ENCODE peak calls at places on chromosomes 4 and X, in ten cellular contexts. N is heart right ventricle, V is body of pancreas, U is GM12865, Q is neural crest cell, O is A549, R is GM20000, L is fibroblast of the aortic adventitia, Z is ovary, T is H1. P is an unnamed sample.

GRCh38 chr4:121938282-121939092 is 13.4 kb downstream of the TRPC3 start:
- DNase-seq in N (no peak), V (no peak), U (no peak), Q (no peak), O (no peak), R (no peak), L (no peak), Z (no peak), T (no peak), P (no peak)

GRCh38 chr4:129578336-129578735 is 482.4 kb downstream of the C4orf33 start:
- DNase-seq in N (no peak), V (no peak), U (no peak), Q (no peak), O (no peak), R (no peak), L (no peak), Z (no peak), T (no peak), P (no peak)

GRCh38 chrX:110086916-110087484 is 84.1 kb downstream of the TMEM164 start:
- DNase-seq in N (no peak), V (no peak), U (peak), Q (no peak), O (peak), R (no peak), L (peak), Z (no peak), T (no peak), P (no peak)

GRCh38 chrX:17047224-17047623 is 100.8 kb downstream of the REPS2 start:
- DNase-seq in N (no peak), V (no peak), U (no peak), Q (no peak), O (no peak), R (no peak), L (no peak), Z (no peak), T (no peak), P (no peak)

GRCh38 chrX:39331062-39331704 is 529.9 kb downstream of the MID1IP1 start:
- DNase-seq in N (no peak), V (no peak), U (peak), Q (no peak), O (no peak), R (no peak), L (no peak), Z (no peak), T (no peak), P (no peak)

GRCh38 chrX:45258741-45259402 is 58.2 kb upstream of the DIPK2B start:
- DNase-seq in N (no peak), V (no peak), U (no peak), Q (no peak), O (no peak), R (no peak), L (no peak), Z (no peak), T (no peak), P (no peak)

GRCh38 chrX:41335590-41336331 is 1.8 kb downstream of the DDX3X start:
- DNase-seq in N (no peak), V (no peak), U (no peak), Q (no peak), O (no peak), R (no peak), L (peak), Z (no peak), T (no peak), P (no peak)

GRCh38 chr4:150248181-150248580 is 169.9 kb downstream of the DCLK2 start:
- DNase-seq in N (no peak), V (no peak), U (no peak), Q (no peak), O (no peak), R (no peak), L (no peak), Z (no peak), T (no peak), P (no peak)

GRCh38 chr4:171203425-171203824 is 609.8 kb upstream of the GALNTL6 start:
- DNase-seq in N (no peak), V (no peak), U (no peak), Q (no peak), O (no peak), R (no peak), L (no peak), Z (no peak), T (peak), P (no peak)

GRCh38 chrX:56798866-56799864 is 70.1 kb downstream of the NBDY start:
- DNase-seq in N (no peak), V (peak), U (no peak), Q (no peak), O (no peak), R (no peak), L (peak), Z (no peak), T (no peak), P (no peak)

GRCh38 chr4:128571747-128572146 is 237.8 kb upstream of the JADE1 start:
- DNase-seq in N (peak), V (peak), U (no peak), Q (no peak), O (peak), R (no peak), L (peak), Z (peak), T (no peak), P (no peak)

GRCh38 chrX:338281-338835 is 19.8 kb upstream of the GTPBP6 start:
- DNase-seq in N (no peak), V (no peak), U (no peak), Q (no peak), O (no peak), R (no peak), L (no peak), Z (no peak), T (no peak), P (no peak)

GRCh38 chr4:103018391-103019318 is 850 bp downstream of the SLC9B1 start:
- DNase-seq in N (peak), V (peak), U (peak), Q (no peak), O (peak), R (no peak), L (no peak), Z (peak), T (no peak), P (no peak)

GRCh38 chr4:81811562-81812293 is 340.0 kb upstream of the RASGEF1B start:
- DNase-seq in N (no peak), V (no peak), U (no peak), Q (no peak), O (no peak), R (no peak), L (no peak), Z (no peak), T (no peak), P (no peak)

GRCh38 chr4:20881658-20882057 is 181.4 kb downstream of the PACRGL start:
- DNase-seq in N (no peak), V (no peak), U (no peak), Q (no peak), O (no peak), R (no peak), L (no peak), Z (no peak), T (no peak), P (no peak)

GRCh38 chrX:40096395-40097091 is 1.2 kb downstream of the BCOR start:
- DNase-seq in N (peak), V (peak), U (peak), Q (no peak), O (peak), R (peak), L (peak), Z (peak), T (no peak), P (no peak)

GRCh38 chr4:70688795-70689231 is 481 bp downstream of the UTP3 start:
- DNase-seq in N (no peak), V (no peak), U (no peak), Q (no peak), O (no peak), R (no peak), L (no peak), Z (no peak), T (no peak), P (no peak)

GRCh38 chrX:15564981-15565579 is 35.7 kb downstream of the ACE2 start:
- DNase-seq in N (peak), V (peak), U (peak), Q (peak), O (peak), R (peak), L (peak), Z (peak), T (peak), P (no peak)

GRCh38 chrX:8183281-8183680 is 12.2 kb upstream of the VCX2 start:
- DNase-seq in N (no peak), V (no peak), U (no peak), Q (no peak), O (no peak), R (no peak), L (no peak), Z (no peak), T (no peak), P (no peak)

GRCh38 chr4:88908003-88908402 is 149.0 kb downstream of the FAM13A start:
- DNase-seq in N (no peak), V (no peak), U (no peak), Q (no peak), O (no peak), R (no peak), L (peak), Z (no peak), T (no peak), P (no peak)

GRCh38 chr4:176187610-176188009 is 7.8 kb downstream of the SPATA4 start:
- DNase-seq in N (no peak), V (no peak), U (no peak), Q (no peak), O (no peak), R (no peak), L (peak), Z (no peak), T (no peak), P (no peak)

GRCh38 chr4:74499986-74500781 is 55.2 kb downstream of the AREG start:
- DNase-seq in N (no peak), V (no peak), U (peak), Q (no peak), O (no peak), R (no peak), L (peak), Z (no peak), T (no peak), P (no peak)

GRCh38 chr4:10129196-10130185 is 12.9 kb upstream of the WDR1 start:
- DNase-seq in N (no peak), V (no peak), U (no peak), Q (no peak), O (no peak), R (no peak), L (no peak), Z (no peak), T (no peak), P (no peak)

GRCh38 chrX:96576358-96576757 is 108.3 kb upstream of the DIAPH2 start:
- DNase-seq in N (no peak), V (no peak), U (no peak), Q (no peak), O (no peak), R (no peak), L (peak), Z (no peak), T (no peak), P (no peak)

GRCh38 chr4:85005865-85006377 is 39.4 kb upstream of the WDFY3 start:
- DNase-seq in N (no peak), V (no peak), U (no peak), Q (no peak), O (no peak), R (no peak), L (peak), Z (no peak), T (no peak), P (no peak)

GRCh38 chr4:173538148-173538902 is 8.3 kb upstream of the HAND2 start:
- DNase-seq in N (peak), V (peak), U (no peak), Q (no peak), O (no peak), R (peak), L (peak), Z (peak), T (no peak), P (no peak)

GRCh38 chrX:19303216-19303880 is 40.4 kb upstream of the PDHA1 start:
- DNase-seq in N (peak), V (no peak), U (no peak), Q (no peak), O (peak), R (no peak), L (peak), Z (no peak), T (no peak), P (no peak)

DNA sequence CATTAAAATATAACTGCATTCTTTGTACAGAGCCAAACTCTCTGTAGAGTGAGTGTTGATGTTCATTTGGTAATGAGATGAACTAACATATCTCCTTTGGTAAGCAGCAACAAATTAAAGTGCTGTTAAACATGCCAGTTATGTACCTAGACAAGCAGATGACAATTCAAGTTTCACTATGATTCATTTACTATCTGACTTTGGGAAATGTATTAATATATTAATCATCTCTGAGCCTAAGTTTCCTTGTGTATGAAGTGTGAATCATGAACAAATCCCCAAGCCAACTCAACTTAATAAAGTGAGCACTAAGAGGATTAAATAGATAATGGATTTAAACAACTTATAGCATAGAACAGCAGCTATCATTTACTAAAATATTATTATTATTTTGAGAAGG is 1044.2 kb downstream of the GLUD2 start:
- DNase-seq in N (no peak), V (no peak), U (no peak), Q (no peak), O (no peak), R (no peak), L (no peak), Z (no peak), T (no peak), P (no peak)
- TF ChIP-seq CTCF in N (no peak), V (no peak), U (no peak), Q (no peak), O (no peak), R (no peak), L (no peak), Z (no peak), T (no peak), P (no peak)

DNA sequence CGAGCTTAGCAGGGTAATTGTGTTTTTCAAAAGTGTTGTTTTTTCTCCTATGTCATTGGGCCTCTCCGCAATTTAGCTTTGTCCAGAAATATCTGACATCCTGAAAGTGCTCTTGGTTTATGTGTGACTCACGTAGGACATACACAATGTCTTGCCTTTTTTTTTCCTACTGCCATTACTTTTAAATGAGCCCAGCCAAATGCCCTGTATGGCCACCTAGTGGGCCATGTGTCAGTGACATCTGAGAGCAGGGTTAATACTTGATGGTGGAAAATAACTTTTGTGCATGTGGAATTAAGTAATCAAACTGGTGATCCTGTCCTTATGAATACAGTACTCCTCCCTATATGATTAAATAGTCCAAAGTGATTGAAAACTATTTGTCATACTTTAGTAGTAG is 1411.1 kb upstream of the TENM3 start:
- DNase-seq in N (no peak), V (no peak), U (no peak), Q (no peak), O (no peak), R (no peak), L (no peak), Z (no peak), T (no peak), P (no peak)
- TF ChIP-seq CTCF in N (no peak), V (no peak), U (no peak), Q (peak), O (no peak), R (no peak), L (no peak), Z (no peak), T (peak), P (no peak)

DNA sequence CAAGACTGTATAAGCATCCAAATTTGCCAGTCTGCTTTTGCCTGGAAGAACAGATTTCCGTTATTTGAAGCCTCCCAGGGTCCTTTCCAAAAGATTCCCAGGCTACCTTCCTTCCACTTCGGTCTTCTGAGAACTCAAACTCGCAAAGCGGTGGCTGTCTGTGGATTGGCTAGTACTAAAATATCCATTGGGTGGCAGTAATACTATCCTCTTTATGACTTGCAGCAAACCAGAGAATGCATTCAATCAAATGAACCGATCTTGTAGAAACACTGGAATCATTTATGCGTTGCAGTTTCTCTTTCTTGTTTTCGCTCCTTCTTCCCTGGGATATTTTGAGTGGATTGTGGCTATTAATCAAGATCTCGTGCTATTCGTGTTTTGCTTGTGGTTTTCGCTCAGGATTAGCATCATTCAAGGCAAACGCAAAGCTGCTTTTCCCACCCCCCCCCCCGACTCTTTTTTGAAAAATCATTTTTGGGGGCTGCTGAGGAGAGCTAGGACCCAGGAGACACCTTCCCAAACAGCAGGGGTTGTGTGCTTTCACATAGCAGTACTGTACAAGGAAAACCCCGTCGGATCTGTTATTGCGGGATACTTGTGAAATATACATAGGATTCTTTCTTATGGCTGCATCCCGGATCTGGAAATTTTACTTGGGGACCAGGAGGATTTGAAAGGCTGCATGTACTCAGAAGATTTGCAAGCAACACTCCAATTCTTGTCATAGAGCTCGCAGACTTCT is at the start of gene IL1RAPL1:
- DNase-seq in N (no peak), V (peak), U (peak), Q (peak), O (peak), R (peak), L (peak), Z (no peak), T (no peak), P (no peak)
- TF ChIP-seq CTCF in N (peak), V (no peak), U (no peak), Q (peak), O (no peak), R (no peak), L (no peak), Z (no peak), T (no peak), P (no peak)

GRCh38 chr4:64713256-64713840 is 304.1 kb upstream of the TECRL start:
- DNase-seq in N (no peak), V (no peak), U (peak), Q (no peak), O (no peak), R (peak), L (peak), Z (no peak), T (no peak), P (no peak)
- TF ChIP-seq CTCF in N (peak), V (peak), U (peak), Q (peak), O (peak), R (peak), L (peak), Z (no peak), T (peak), P (peak)